ENCODE peak calls at places on chromosome X, in five cellular contexts. One of them, this sample, is unnamed.

GRCh38 chrX:133726211-133726630 is 259.2 kb downstream of the GPC3 start:
- DNase-seq in WERI-Rb-1: no peak
- DNase-seq in IMR-90: peak; percentile 73
- DNase-seq in nephron progenitor cell: no peak
- DNase-seq in HCT116: peak; percentile 27
- DNase-seq in this sample: no peak

GRCh38 chrX:85922821-85923220 is 124.5 kb downstream of the CHM start:
- DNase-seq in HCT116: no peak
- DNase-seq in WERI-Rb-1: no peak
- DNase-seq in nephron progenitor cell: no peak
- DNase-seq in IMR-90: peak; percentile 91
- DNase-seq in this sample: no peak

GRCh38 chrX:634306-634958 is 3.8 kb downstream of the SHOX start:
- DNase-seq in WERI-Rb-1: no peak
- DNase-seq in HCT116: no peak
- DNase-seq in IMR-90: no peak
- DNase-seq in nephron progenitor cell: peak; percentile 42
- DNase-seq in this sample: no peak

GRCh38 chrX:56219702-56220101 is 12.5 kb upstream of the KLF8 start:
- DNase-seq in IMR-90: no peak
- DNase-seq in nephron progenitor cell: no peak
- DNase-seq in HCT116: peak; percentile 12
- DNase-seq in WERI-Rb-1: no peak
- DNase-seq in this sample: no peak

GRCh38 chrX:131675596-131676194 is 131.8 kb downstream of the OR13H1 start:
- DNase-seq in IMR-90: peak; percentile 1
- DNase-seq in HCT116: peak; percentile 7
- DNase-seq in nephron progenitor cell: peak; percentile 10
- DNase-seq in WERI-Rb-1: peak; percentile 16
- DNase-seq in this sample: peak; percentile 41

GRCh38 chrX:101745046-101745445 is 85.4 kb upstream of the ARMCX2 start:
- DNase-seq in nephron progenitor cell: no peak
- DNase-seq in IMR-90: no peak
- DNase-seq in HCT116: no peak
- DNase-seq in WERI-Rb-1: no peak
- DNase-seq in this sample: no peak

GRCh38 chrX:138191998-138192397 is 519.5 kb downstream of the FGF13 start:
- DNase-seq in WERI-Rb-1: peak; percentile 12
- DNase-seq in IMR-90: peak; percentile 19
- DNase-seq in HCT116: no peak
- DNase-seq in nephron progenitor cell: peak; percentile 41
- DNase-seq in this sample: peak; percentile 5

GRCh38 chrX:110389570-110389969 is 30.9 kb downstream of the RTL9 start:
- DNase-seq in WERI-Rb-1: no peak
- DNase-seq in nephron progenitor cell: no peak
- DNase-seq in HCT116: no peak
- DNase-seq in IMR-90: no peak
- DNase-seq in this sample: no peak

GRCh38 chrX:22314692-22315091 is 42.0 kb downstream of the CBLL2 start:
- DNase-seq in nephron progenitor cell: no peak
- DNase-seq in IMR-90: peak; percentile 15
- DNase-seq in WERI-Rb-1: no peak
- DNase-seq in HCT116: no peak
- DNase-seq in this sample: no peak

GRCh38 chrX:53711446-53711845 is 24.9 kb upstream of the HUWE1 start:
- DNase-seq in WERI-Rb-1: no peak
- DNase-seq in nephron progenitor cell: no peak
- DNase-seq in IMR-90: no peak
- DNase-seq in HCT116: no peak
- DNase-seq in this sample: no peak

GRCh38 chrX:41377624-41378023 is 43.7 kb downstream of the DDX3X start:
- DNase-seq in IMR-90: no peak
- DNase-seq in nephron progenitor cell: no peak
- DNase-seq in WERI-Rb-1: no peak
- DNase-seq in HCT116: no peak
- DNase-seq in this sample: peak; percentile 49

GRCh38 chrX:141469469-141469868 is 115.1 kb downstream of the SPANXA1 start:
- DNase-seq in WERI-Rb-1: no peak
- DNase-seq in nephron progenitor cell: no peak
- DNase-seq in HCT116: no peak
- DNase-seq in IMR-90: peak; percentile 8
- DNase-seq in this sample: no peak

GRCh38 chrX:30659421-30659820 is 6.2 kb downstream of the GK start:
- DNase-seq in WERI-Rb-1: no peak
- DNase-seq in HCT116: no peak
- DNase-seq in nephron progenitor cell: no peak
- DNase-seq in IMR-90: peak; percentile 95
- DNase-seq in this sample: no peak

GRCh38 chrX:115642895-115643530 is 82.0 kb downstream of the PLS3 start:
- DNase-seq in nephron progenitor cell: peak; percentile 44
- DNase-seq in IMR-90: peak; percentile 77
- DNase-seq in HCT116: peak; percentile 15
- DNase-seq in WERI-Rb-1: peak; percentile 27
- DNase-seq in this sample: peak; percentile 48

GRCh38 chrX:8672176-8672575 is 59.8 kb downstream of the ANOS1 start:
- DNase-seq in IMR-90: no peak
- DNase-seq in HCT116: no peak
- DNase-seq in nephron progenitor cell: no peak
- DNase-seq in WERI-Rb-1: peak; percentile 19
- DNase-seq in this sample: no peak

GRCh38 chrX:48487362-48487785 is 11.4 kb downstream of the FTSJ1 start:
- DNase-seq in HCT116: peak; percentile 90
- DNase-seq in WERI-Rb-1: no peak
- DNase-seq in nephron progenitor cell: no peak
- DNase-seq in IMR-90: peak; percentile 89
- DNase-seq in this sample: no peak

GRCh38 chrX:2427147-2427546 is 73.6 kb downstream of the DHRSX start:
- DNase-seq in nephron progenitor cell: no peak
- DNase-seq in IMR-90: no peak
- DNase-seq in HCT116: no peak
- DNase-seq in WERI-Rb-1: no peak
- DNase-seq in this sample: no peak

GRCh38 chrX:37679888-37680287 is 5.7 kb upstream of the XK start:
- DNase-seq in WERI-Rb-1: no peak
- DNase-seq in IMR-90: no peak
- DNase-seq in nephron progenitor cell: no peak
- DNase-seq in HCT116: no peak
- DNase-seq in this sample: no peak

GRCh38 chrX:112341598-112341997 is 259.0 kb upstream of the TRPC5 start:
- DNase-seq in IMR-90: peak; percentile 83
- DNase-seq in HCT116: no peak
- DNase-seq in WERI-Rb-1: no peak
- DNase-seq in nephron progenitor cell: no peak
- DNase-seq in this sample: no peak

GRCh38 chrX:19373034-19373891 is 29.5 kb downstream of the PDHA1 start:
- DNase-seq in HCT116: no peak
- DNase-seq in nephron progenitor cell: peak; percentile 16
- DNase-seq in IMR-90: no peak
- DNase-seq in WERI-Rb-1: peak; percentile 18
- DNase-seq in this sample: no peak

DNA sequence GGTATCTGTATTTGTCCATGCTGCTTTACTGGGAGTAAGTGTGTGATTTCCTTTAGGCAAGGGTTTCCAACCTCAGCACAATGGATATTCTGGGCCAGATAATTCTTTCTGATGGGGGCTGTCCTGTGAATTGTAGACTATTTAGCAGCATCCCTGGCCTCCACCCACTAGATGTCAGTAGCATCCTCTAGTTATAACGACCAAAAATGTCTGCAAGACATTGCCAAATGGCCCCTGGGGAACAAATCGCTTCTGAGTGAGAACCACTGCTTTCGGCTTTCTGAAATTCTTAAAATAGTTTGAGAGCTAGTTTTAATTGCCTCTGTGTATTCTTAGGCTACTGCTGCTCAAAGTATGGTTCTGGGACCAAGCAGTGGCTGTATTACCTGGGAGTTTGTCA is 81.2 kb upstream of the GPM6B start:
- DNase-seq in HCT116: no peak
- DNase-seq in nephron progenitor cell: peak; percentile 2
- DNase-seq in WERI-Rb-1: peak; percentile 34
- DNase-seq in IMR-90: peak; percentile 22
- DNase-seq in this sample: peak; percentile 22
- TF ChIP-seq CTCF in HCT116: peak; percentile 40
- TF ChIP-seq CTCF in nephron progenitor cell: no peak
- TF ChIP-seq CTCF in WERI-Rb-1: peak; percentile 36
- TF ChIP-seq CTCF in IMR-90: peak; percentile 13
- TF ChIP-seq CTCF in this sample: peak; percentile 51

GRCh38 chrX:43964936-43965335 is 8.3 kb downstream of the NDP start:
- DNase-seq in HCT116: no peak
- DNase-seq in WERI-Rb-1: no peak
- DNase-seq in nephron progenitor cell: no peak
- DNase-seq in IMR-90: no peak
- DNase-seq in this sample: no peak

GRCh38 chrX:43958529-43958928 is 14.7 kb downstream of the NDP start:
- DNase-seq in nephron progenitor cell: peak; percentile 18
- DNase-seq in HCT116: peak; percentile 81
- DNase-seq in IMR-90: peak; percentile 83
- DNase-seq in WERI-Rb-1: peak; percentile 32
- DNase-seq in this sample: peak; percentile 37

GRCh38 chrX:43963726-43964125 is 9.5 kb downstream of the NDP start:
- DNase-seq in WERI-Rb-1: no peak
- DNase-seq in HCT116: no peak
- DNase-seq in nephron progenitor cell: no peak
- DNase-seq in IMR-90: no peak
- DNase-seq in this sample: no peak

GRCh38 chrX:43962636-43963035 is 10.6 kb downstream of the NDP start:
- DNase-seq in HCT116: no peak
- DNase-seq in WERI-Rb-1: no peak
- DNase-seq in IMR-90: no peak
- DNase-seq in nephron progenitor cell: no peak
- DNase-seq in this sample: no peak

GRCh38 chrX:43961699-43962098 is 11.5 kb downstream of the NDP start:
- DNase-seq in nephron progenitor cell: no peak
- DNase-seq in IMR-90: no peak
- DNase-seq in WERI-Rb-1: no peak
- DNase-seq in HCT116: no peak
- DNase-seq in this sample: no peak
- TF ChIP-seq CTCF in nephron progenitor cell: peak; percentile 30
- TF ChIP-seq CTCF in IMR-90: peak; percentile 16
- TF ChIP-seq CTCF in WERI-Rb-1: no peak
- TF ChIP-seq CTCF in HCT116: peak; percentile 36
- TF ChIP-seq CTCF in this sample: peak; percentile 31

GRCh38 chrX:153767674-153768055 is 3.6 kb downstream of the PLXNB3 start:
- DNase-seq in WERI-Rb-1: peak; percentile 6
- DNase-seq in nephron progenitor cell: no peak
- DNase-seq in HCT116: no peak
- DNase-seq in IMR-90: no peak
- DNase-seq in this sample: no peak

GRCh38 chrX:153766871-153767673 is 3.0 kb downstream of the PLXNB3 start:
- DNase-seq in HCT116: no peak
- DNase-seq in nephron progenitor cell: no peak
- DNase-seq in WERI-Rb-1: peak; percentile 11
- DNase-seq in IMR-90: no peak
- DNase-seq in this sample: no peak

GRCh38 chrX:153769865-153770605 is 6.0 kb downstream of the PLXNB3 start:
- DNase-seq in WERI-Rb-1: peak; percentile 9
- DNase-seq in HCT116: no peak
- DNase-seq in nephron progenitor cell: no peak
- DNase-seq in IMR-90: no peak
- DNase-seq in this sample: peak; percentile 33

GRCh38 chrX:153769158-153769864 is 5.3 kb downstream of the PLXNB3 start:
- DNase-seq in WERI-Rb-1: peak; percentile 9
- DNase-seq in HCT116: no peak
- DNase-seq in nephron progenitor cell: no peak
- DNase-seq in IMR-90: no peak
- DNase-seq in this sample: peak; percentile 22

DNA sequence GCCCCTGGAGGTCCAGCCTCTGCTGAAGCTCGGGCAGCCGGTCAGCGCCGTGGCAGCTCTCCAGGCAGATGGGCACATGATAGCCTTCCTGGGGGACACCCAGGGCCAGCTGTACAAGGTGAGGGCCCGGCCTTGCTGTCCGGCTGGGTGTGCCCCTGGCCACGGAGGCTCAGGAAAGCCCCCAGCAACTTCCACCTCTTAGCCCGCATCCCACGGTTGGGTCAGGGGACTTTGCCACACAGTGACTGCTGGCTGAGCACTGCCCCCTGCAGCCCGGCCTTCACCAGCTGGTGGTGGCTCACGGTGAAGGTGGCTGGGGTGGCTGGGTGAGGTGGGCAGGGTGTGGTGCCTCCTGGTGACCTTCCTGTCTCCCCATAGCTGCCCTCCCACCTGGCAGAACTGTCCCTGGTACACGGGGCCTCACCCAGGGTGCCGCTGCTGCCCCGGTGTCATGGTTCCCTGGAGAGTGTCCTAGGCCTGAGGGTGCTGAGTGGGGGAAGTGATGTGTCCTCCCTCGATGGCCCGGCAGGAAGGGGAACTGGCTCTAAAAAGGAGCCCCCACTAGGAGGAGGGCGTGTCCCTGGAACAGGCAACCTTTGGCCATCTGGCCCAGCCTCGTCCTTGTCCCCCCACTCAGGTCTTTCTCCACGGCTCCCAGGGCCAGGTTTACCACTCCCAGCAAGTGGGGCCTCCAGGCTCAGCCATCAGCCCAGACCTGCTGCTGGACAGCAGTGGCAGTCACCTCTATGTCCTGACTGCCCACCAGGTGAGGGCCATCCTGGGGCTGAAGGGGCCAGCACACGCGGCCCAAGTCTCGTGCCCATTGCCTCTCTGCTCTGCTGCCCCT is 4.5 kb downstream of the PLXNB3 start:
- DNase-seq in IMR-90: no peak
- DNase-seq in HCT116: no peak
- DNase-seq in nephron progenitor cell: no peak
- DNase-seq in WERI-Rb-1: peak; percentile 22
- DNase-seq in this sample: peak; percentile 42
- TF ChIP-seq CTCF in IMR-90: no peak
- TF ChIP-seq CTCF in HCT116: no peak
- TF ChIP-seq CTCF in nephron progenitor cell: no peak
- TF ChIP-seq CTCF in WERI-Rb-1: peak; percentile 59
- TF ChIP-seq CTCF in this sample: no peak

GRCh38 chrX:78199851-78200250 is 60.4 kb upstream of the TAF9B start:
- DNase-seq in nephron progenitor cell: no peak
- DNase-seq in WERI-Rb-1: no peak
- DNase-seq in HCT116: peak; percentile 8
- DNase-seq in IMR-90: peak; percentile 8
- DNase-seq in this sample: peak; percentile 17
- TF ChIP-seq CTCF in nephron progenitor cell: no peak
- TF ChIP-seq CTCF in WERI-Rb-1: no peak
- TF ChIP-seq CTCF in HCT116: peak; percentile 43
- TF ChIP-seq CTCF in IMR-90: peak; percentile 19
- TF ChIP-seq CTCF in this sample: peak; percentile 39

GRCh38 chrX:40253770-40254169 is 156.0 kb upstream of the BCOR start:
- DNase-seq in HCT116: no peak
- DNase-seq in WERI-Rb-1: no peak
- DNase-seq in nephron progenitor cell: no peak
- DNase-seq in IMR-90: no peak
- DNase-seq in this sample: no peak
- TF ChIP-seq CTCF in HCT116: no peak
- TF ChIP-seq CTCF in WERI-Rb-1: peak; percentile 4
- TF ChIP-seq CTCF in nephron progenitor cell: no peak
- TF ChIP-seq CTCF in IMR-90: no peak
- TF ChIP-seq CTCF in this sample: no peak

DNA sequence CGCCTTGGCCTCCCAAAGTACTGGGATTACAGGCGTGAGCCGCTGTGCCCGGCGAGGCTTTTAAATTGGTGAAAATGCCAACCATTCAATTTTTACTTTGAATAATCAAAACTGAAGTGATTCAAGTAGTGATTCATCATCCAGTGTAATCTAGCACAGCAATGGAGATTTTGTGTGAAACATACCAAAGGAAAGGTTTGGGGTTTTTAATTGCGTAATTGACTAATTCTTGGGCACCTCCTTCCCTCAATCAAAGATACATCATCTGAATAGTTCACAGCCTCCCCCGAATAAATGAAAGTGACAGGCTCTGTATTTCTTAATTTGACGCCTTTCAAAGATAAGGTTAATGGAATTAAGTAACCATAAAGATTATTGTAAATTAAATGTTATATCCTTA is 69.0 kb downstream of the DMD start:
- DNase-seq in nephron progenitor cell: no peak
- DNase-seq in HCT116: no peak
- DNase-seq in IMR-90: no peak
- DNase-seq in WERI-Rb-1: no peak
- DNase-seq in this sample: no peak
- TF ChIP-seq CTCF in nephron progenitor cell: no peak
- TF ChIP-seq CTCF in HCT116: no peak
- TF ChIP-seq CTCF in IMR-90: no peak
- TF ChIP-seq CTCF in WERI-Rb-1: no peak
- TF ChIP-seq CTCF in this sample: no peak

This sample was measured in GM13977.